ENCODE peak calls at places on chromosomes 16 and 17, in five cellular contexts. T is IMR-90, I is H1, Z is mesenchymal stem cell, F is trophoblast cell. C is an unnamed sample.

GRCh38 chr17:42708588-42708987 is 26.3 kb downstream of the CNTNAP1 start:
- DNase-seq in T (no peak), I (no peak), Z (no peak), F (no peak), C (no peak)

GRCh38 chr17:46853896-46854444 is 2.6 kb downstream of the WNT9B start:
- DNase-seq in T (peak), I (no peak), Z (peak), F (peak), C (peak)

GRCh38 chr17:45904886-45905285 is 10.5 kb downstream of the MAPT start:
- DNase-seq in T (no peak), I (no peak), Z (no peak), F (no peak), C (no peak)

GRCh38 chr16:10552998-10553491 is 27.4 kb downstream of the EMP2 start:
- DNase-seq in T (no peak), I (no peak), Z (no peak), F (peak), C (peak)

GRCh38 chr17:40694584-40694983 is 9.0 kb downstream of the KRT24 start:
- DNase-seq in T (no peak), I (no peak), Z (no peak), F (peak), C (no peak)

GRCh38 chr16:50989047-50989446 is 162.0 kb downstream of the SALL1 start:
- DNase-seq in T (no peak), I (no peak), Z (no peak), F (no peak), C (no peak)

GRCh38 chr17:22278302-22279275 is 586.3 kb downstream of the KCNJ18 start:
- DNase-seq in T (no peak), I (no peak), Z (no peak), F (no peak), C (peak)

GRCh38 chr17:41615454-41615853 is 2.9 kb upstream of the KRT16 start:
- DNase-seq in T (no peak), I (peak), Z (no peak), F (peak), C (peak)

GRCh38 chr17:36608794-36609497 is 7.6 kb downstream of the MRM1 start:
- DNase-seq in T (peak), I (no peak), Z (peak), F (peak), C (peak)

GRCh38 chr16:71722801-71723536 is 1.5 kb downstream of the PHLPP2 start:
- DNase-seq in T (peak), I (peak), Z (peak), F (peak), C (peak)
- H3K4me2 ChIP-seq in T (peak), I (peak), Z (peak), F (peak), C (peak)

DNA sequence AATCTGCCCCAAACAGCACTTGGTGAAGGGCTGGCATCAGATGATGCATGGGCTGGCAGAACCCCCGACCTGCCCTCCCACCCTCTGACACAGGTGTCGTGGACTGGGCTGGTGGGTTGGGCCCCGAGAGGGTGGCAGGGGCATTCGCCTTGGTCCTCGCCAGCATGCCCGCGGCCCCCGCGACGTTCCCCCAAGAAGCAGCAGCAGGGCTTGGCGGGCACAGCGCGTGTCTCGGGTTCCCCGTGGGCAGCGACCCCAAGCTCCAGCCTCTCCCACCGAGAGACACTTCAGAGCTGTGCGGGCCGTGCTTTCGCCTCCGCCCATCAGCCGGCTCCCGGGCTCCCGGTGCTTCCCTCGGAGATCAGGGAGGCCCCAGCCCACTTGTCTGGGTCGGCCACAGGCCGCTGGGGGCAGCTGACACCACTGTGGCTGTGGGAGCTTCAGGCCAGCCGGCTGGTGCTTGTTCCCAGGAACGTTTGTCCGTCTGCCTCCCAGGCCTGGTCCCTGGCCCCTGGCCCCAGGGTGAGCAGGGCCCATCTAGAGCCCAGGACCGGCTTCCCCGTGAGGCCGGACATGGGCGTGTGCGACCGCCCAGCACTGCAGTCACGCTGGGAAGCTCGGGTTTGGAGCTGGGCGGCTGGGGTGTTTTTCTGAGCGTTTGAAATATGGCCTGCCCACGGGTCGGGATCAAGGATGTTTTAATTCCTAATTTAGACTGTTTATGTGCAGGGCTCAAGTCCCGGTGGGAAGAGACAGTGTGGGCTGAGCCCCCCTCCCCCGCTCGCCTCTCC is 16.6 kb downstream of the CACNA1H start:
- DNase-seq in T (no peak), I (no peak), Z (peak), F (no peak), C (no peak)
- H3K14ac ChIP-seq in T (no peak), I (no peak), Z (no peak), F (no peak), C (no peak)

GRCh38 chr17:10192963-10193362 is 5.4 kb downstream of the GAS7 start:
- DNase-seq in T (peak), I (no peak), Z (peak), F (peak), C (no peak)
- H3K4me2 ChIP-seq in T (peak), I (no peak), Z (no peak), F (peak), C (no peak)

DNA sequence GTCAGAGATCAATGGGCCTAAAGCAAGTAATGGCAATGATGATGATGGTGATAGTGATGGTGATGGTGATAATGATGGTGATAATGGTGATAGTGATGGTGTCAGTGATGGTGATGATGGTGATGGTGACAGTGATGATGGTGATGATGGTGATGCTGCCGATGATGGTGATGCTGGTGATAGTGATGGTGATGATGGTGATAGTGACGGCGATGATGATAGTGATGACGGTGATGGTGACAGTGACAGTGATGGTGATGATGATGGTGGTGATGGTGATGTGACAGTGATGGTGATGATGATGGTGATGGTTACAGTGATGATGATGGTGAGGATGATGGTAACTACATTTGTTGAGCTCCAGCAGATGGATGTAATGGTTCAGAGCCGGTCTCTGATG is 30.8 kb upstream of the OR4D1 start:
- DNase-seq in T (no peak), I (no peak), Z (no peak), F (no peak), C (no peak)
- H3K14ac ChIP-seq in T (no peak), I (no peak), Z (no peak), F (no peak), C (no peak)

DNA sequence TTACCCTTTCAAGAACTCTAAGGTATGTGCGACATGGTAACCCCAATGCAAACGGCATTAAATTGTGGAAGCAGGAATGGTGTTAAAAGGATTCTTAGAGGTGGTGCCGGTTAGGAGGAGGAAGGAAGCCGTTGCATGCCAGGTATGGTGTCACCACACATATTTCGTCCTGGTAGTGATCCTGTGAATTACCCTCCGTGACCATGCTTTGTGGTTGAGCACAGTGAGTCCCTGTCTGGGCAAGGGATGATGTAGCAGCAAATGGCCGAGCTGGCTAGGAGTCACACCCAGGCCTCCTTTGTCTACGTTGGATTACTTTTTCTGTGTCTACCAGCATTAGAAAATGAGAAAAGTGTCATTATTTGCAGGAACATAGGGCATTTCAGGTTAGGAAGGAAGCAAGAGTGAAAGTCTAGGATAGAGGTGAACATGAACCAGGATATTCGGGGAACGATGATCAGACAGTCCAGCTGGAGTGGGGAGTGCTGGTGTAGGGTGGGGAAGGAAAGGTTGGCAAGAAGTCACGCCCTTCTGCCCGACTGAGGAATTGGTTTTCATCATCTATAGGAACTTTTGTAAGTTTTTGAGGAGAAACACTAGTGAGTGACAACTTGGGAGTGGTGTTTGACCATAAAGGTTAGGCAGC is 123.5 kb downstream of the PRKCA start:
- DNase-seq in T (no peak), I (no peak), Z (no peak), F (no peak), C (no peak)
- H3K4me2 ChIP-seq in T (no peak), I (no peak), Z (no peak), F (no peak), C (no peak)

DNA sequence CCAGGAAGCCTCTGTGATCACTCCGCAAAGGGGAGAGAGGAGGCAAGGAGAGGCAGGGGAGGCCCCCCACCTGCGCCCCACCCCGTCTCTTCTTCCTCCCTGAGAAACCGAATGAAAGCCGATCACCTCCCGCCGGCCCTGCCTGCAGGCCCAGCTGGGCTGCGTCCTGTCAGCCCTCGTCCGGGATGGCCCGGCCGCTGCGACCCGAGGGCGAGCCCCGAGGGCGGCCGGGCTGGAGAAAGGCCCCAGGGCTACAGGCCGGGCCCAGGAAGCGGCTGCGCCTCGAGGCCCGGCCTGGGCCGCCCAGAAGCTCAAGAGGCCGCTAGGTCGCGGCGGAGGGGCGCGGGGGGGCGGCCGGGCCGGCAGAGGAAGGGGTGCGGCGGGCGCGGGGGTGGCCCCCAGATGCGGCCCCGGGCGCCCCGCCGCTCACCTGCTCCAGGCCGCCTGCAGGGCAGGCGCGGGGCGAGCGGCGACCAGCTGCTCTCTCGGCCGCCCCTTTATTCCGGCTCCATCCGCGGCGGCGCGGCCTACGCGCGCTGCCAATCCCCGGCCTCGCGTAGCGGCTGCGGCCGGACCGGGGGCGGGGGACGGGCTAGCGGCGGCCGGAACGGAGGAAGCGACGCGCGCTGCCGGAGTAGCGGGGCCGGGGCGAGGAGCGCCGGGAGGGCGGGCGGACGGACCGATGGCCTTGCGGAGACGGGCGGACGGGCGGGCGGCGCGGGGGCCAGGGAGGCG is at the start of gene ZNF319:
- DNase-seq in T (no peak), I (no peak), Z (no peak), F (peak), C (no peak)
- H3K14ac ChIP-seq in T (peak), I (no peak), Z (peak), F (peak), C (peak)

C was measured in H9.